ENCODE peak calls at places on chromosome 9, in ten cellular contexts. V, O, E, C, K, J, U, G, L and R are unnamed samples.

GRCh38 chr9:114445616-114446015 is 57.8 kb upstream of the AKNA start:
- DNase-seq in L (no peak), C (no peak), E (no peak), G (no peak), O (no peak), V (no peak), J (no peak), K (no peak), U (no peak), R (no peak)

GRCh38 chr9:126676685-126677143 is 63.0 kb downstream of the LMX1B start:
- DNase-seq in G (no peak), E (no peak), J (peak; percentile 80), L (no peak), V (no peak), O (peak; percentile 38), U (no peak), K (no peak), C (no peak), R (peak; percentile 79)

GRCh38 chr9:87278971-87279731 is 218.5 kb upstream of the DAPK1 start:
- DNase-seq in O (no peak), L (no peak), G (no peak), V (no peak), K (no peak), U (peak; percentile 80), E (no peak), J (no peak), C (peak; percentile 65), R (no peak)

GRCh38 chr9:15468113-15468512 is 42.7 kb downstream of the PSIP1 start:
- DNase-seq in U (no peak), E (no peak), G (no peak), L (no peak), O (no peak), V (no peak), J (peak; percentile 85), C (no peak), K (no peak), R (no peak)

GRCh38 chr9:128820665-128821583 is 2.6 kb downstream of the ENDOG start:
- DNase-seq in E (no peak), C (no peak), J (no peak), U (no peak), G (no peak), L (no peak), V (no peak), O (no peak), K (no peak), R (no peak)

GRCh38 chr9:103625161-103625804 is 468.8 kb upstream of the SMC2 start:
- DNase-seq in G (no peak), E (no peak), O (no peak), K (no peak), V (no peak), C (no peak), U (no peak), J (no peak), L (no peak), R (no peak)

GRCh38 chr9:18260527-18260926 is 213.4 kb upstream of the ADAMTSL1 start:
- DNase-seq in C (no peak), E (no peak), J (peak; percentile 94), O (peak; percentile 77), K (no peak), G (no peak), U (no peak), L (no peak), V (no peak), R (no peak)

GRCh38 chr9:74674077-74674476 is 176.9 kb downstream of the RORB start:
- DNase-seq in J (no peak), V (no peak), C (no peak), O (no peak), E (no peak), U (no peak), L (no peak), K (no peak), G (no peak), R (no peak)

GRCh38 chr9:100430286-100430940 is 3.5 kb downstream of the MSANTD3 start:
- DNase-seq in L (no peak), J (no peak), K (no peak), E (no peak), C (no peak), V (no peak), G (no peak), O (no peak), U (peak; percentile 79), R (no peak)

GRCh38 chr9:134517069-134517680 is 124.4 kb upstream of the COL5A1 start:
- DNase-seq in E (no peak), L (no peak), G (no peak), C (no peak), O (no peak), J (no peak), K (no peak), V (no peak), U (no peak), R (no peak)

GRCh38 chr9:94606641-94607339 is 13.2 kb upstream of the FBP2 start:
- DNase-seq in C (no peak), O (no peak), J (no peak), G (no peak), L (no peak), K (no peak), U (no peak), E (peak; percentile 18), V (no peak), R (no peak)

GRCh38 chr9:136311433-136312375 is 7.8 kb upstream of the CCDC187 start:
- DNase-seq in G (no peak), O (no peak), K (peak; percentile 26), C (no peak), J (peak; percentile 98), L (no peak), U (no peak), E (peak; percentile 82), V (no peak), R (no peak)

GRCh38 chr9:133864011-133864410 is 125.9 kb upstream of the SARDH start:
- DNase-seq in C (no peak), G (no peak), K (no peak), O (no peak), L (no peak), J (no peak), V (no peak), U (peak; percentile 26), E (no peak), R (no peak)

GRCh38 chr9:126117631-126118030 is 209.0 kb upstream of the MVB12B start:
- DNase-seq in O (no peak), G (no peak), C (no peak), U (no peak), V (no peak), E (no peak), L (no peak), K (no peak), J (no peak), R (no peak)

GRCh38 chr9:29285818-29286217 is 1712.5 kb upstream of the C9orf72 start:
- DNase-seq in U (no peak), J (peak; percentile 51), C (peak; percentile 27), E (peak; percentile 11), O (no peak), K (no peak), V (no peak), L (no peak), G (no peak), R (no peak)

GRCh38 chr9:110655723-110656641 is 12.6 kb upstream of the MUSK start:
- DNase-seq in C (peak; percentile 93), G (no peak), E (no peak), U (peak; percentile 97), K (no peak), J (no peak), O (peak; percentile 16), L (no peak), V (no peak), R (no peak)

GRCh38 chr9:121972501-121972981 is 120.6 kb downstream of the TTLL11 start:
- DNase-seq in C (no peak), G (no peak), K (no peak), J (peak; percentile 58), L (no peak), V (no peak), U (peak; percentile 22), E (no peak), O (peak; percentile 98), R (no peak)

GRCh38 chr9:134214766-134215394 is 50.5 kb upstream of the RNU6ATAC start:
- DNase-seq in C (no peak), J (no peak), E (no peak), O (no peak), K (peak; percentile 47), U (no peak), L (peak; percentile 49), G (no peak), V (no peak), R (no peak)

GRCh38 chr9:93223241-93224180 is 39.6 kb downstream of the WNK2 start:
- DNase-seq in L (no peak), U (peak; percentile 46), E (peak; percentile 77), O (peak; percentile 83), K (peak; percentile 59), V (no peak), J (peak; percentile 88), C (peak; percentile 59), G (no peak), R (no peak)

GRCh38 chr9:3827175-3827574 is 301.4 kb upstream of the RFX3 start:
- DNase-seq in C (no peak), O (peak; percentile 37), L (no peak), J (no peak), U (no peak), V (no peak), K (no peak), G (no peak), E (peak; percentile 93), R (no peak)

GRCh38 chr9:17995031-17995430 is 416.2 kb downstream of the SH3GL2 start:
- DNase-seq in K (no peak), E (no peak), O (no peak), L (no peak), J (peak; percentile 72), U (no peak), V (no peak), G (no peak), C (no peak), R (no peak)

GRCh38 chr9:110293246-110293645 is 36.9 kb upstream of the TXN start:
- DNase-seq in O (no peak), E (no peak), G (no peak), V (no peak), C (no peak), J (no peak), K (no peak), U (no peak), L (no peak), R (no peak)

GRCh38 chr9:38227656-38228055 is 158.6 kb upstream of the SHB start:
- DNase-seq in J (peak; percentile 82), K (no peak), U (no peak), C (peak; percentile 61), G (no peak), E (no peak), V (no peak), L (no peak), O (peak; percentile 65), R (no peak)

GRCh38 chr9:129412814-129413536 is 207.9 kb downstream of the C9orf50 start:
- DNase-seq in G (no peak), U (peak; percentile 67), O (peak; percentile 85), J (peak; percentile 92), V (peak; percentile 54), C (peak; percentile 90), K (peak; percentile 82), L (peak; percentile 76), E (peak; percentile 61), R (no peak)

GRCh38 chr9:115146581-115147021 is 28.6 kb upstream of the TNC start:
- DNase-seq in V (no peak), K (no peak), L (no peak), O (peak; percentile 98), G (no peak), J (no peak), E (no peak), U (peak; percentile 91), C (peak; percentile 75), R (no peak)

GRCh38 chr9:133102190-133103021 is 18.6 kb downstream of the RALGDS start:
- DNase-seq in G (no peak), C (no peak), V (no peak), L (no peak), O (no peak), E (no peak), U (no peak), K (no peak), J (no peak), R (no peak)

GRCh38 chr9:122188369-122188768 is 28.7 kb downstream of the MORN5 start:
- DNase-seq in K (no peak), U (no peak), C (no peak), O (no peak), V (no peak), G (no peak), E (no peak), L (no peak), J (no peak), R (no peak)

GRCh38 chr9:17484906-17485305 is 94.0 kb upstream of the SH3GL2 start:
- DNase-seq in G (no peak), O (no peak), E (no peak), V (no peak), U (no peak), K (no peak), J (no peak), C (peak; percentile 21), L (no peak), R (no peak)